ENCODE peak calls at places on chromosomes 2 and 18, in seven cellular contexts. B is activated CD4-positive, alpha-beta T cell treated with anti-CD3 and anti-CD28 coated beads, Interleukin-2, amount 50 U/mL, for 24 hours; I is substantia nigra; H is NCI-H460; E is NCI-H345; V is Kasumi-1; Z is ovary. U is an unnamed sample.

GRCh38 chr2:231348703-231349373 is 46.7 kb upstream of the B3GNT7 start:
- DNase-seq in V (peak; percentile 19), B (no peak), Z (no peak), I (peak; percentile 41), E (no peak), H (no peak), U (no peak)

GRCh38 chr2:41836944-41837343 is 210.9 kb upstream of the PKDCC start:
- DNase-seq in B (no peak), H (peak; percentile 47), V (peak; percentile 13), E (no peak), I (no peak), Z (no peak), U (peak; percentile 63)

GRCh38 chr2:163182764-163183354 is 344.3 kb upstream of the KCNH7 start:
- DNase-seq in I (no peak), V (peak; percentile 56), B (no peak), H (peak; percentile 30), E (peak; percentile 12), Z (no peak), U (no peak)

GRCh38 chr2:165601866-165602636 is 132.6 kb downstream of the CSRNP3 start:
- DNase-seq in B (no peak), Z (no peak), E (no peak), V (no peak), I (no peak), H (peak; percentile 40), U (no peak)

GRCh38 chr2:28206786-28207185 is 185.9 kb upstream of the FOSL2 start:
- DNase-seq in E (peak; percentile 67), B (no peak), H (no peak), I (no peak), Z (no peak), V (no peak), U (no peak)

GRCh38 chr18:70413455-70413854 is 124.6 kb downstream of the SOCS6 start:
- DNase-seq in I (no peak), H (no peak), E (no peak), V (no peak), B (no peak), Z (no peak), U (no peak)

GRCh38 chr18:28065031-28065792 is 111.7 kb downstream of the CDH2 start:
- DNase-seq in B (no peak), Z (no peak), H (no peak), I (no peak), E (peak; percentile 19), V (no peak), U (no peak)

GRCh38 chr2:174117951-174118930 is 130.1 kb downstream of the OLA1 start:
- DNase-seq in Z (no peak), B (no peak), I (no peak), H (no peak), V (no peak), E (no peak), U (no peak)

GRCh38 chr2:84719434-84719833 is 161.4 kb downstream of the TRABD2A start:
- DNase-seq in H (no peak), Z (no peak), V (no peak), I (no peak), B (no peak), E (no peak), U (no peak)

GRCh38 chr2:232249096-232249495 is 129.5 kb upstream of the ALPP start:
- DNase-seq in B (no peak), H (no peak), Z (no peak), V (no peak), I (no peak), E (no peak), U (no peak)

GRCh38 chr2:240392084-240392947 is 43.1 kb upstream of the GPC1 start:
- DNase-seq in B (no peak), V (no peak), Z (peak; percentile 22), I (no peak), H (no peak), E (no peak), U (peak; percentile 45)

GRCh38 chr2:133666621-133667020 is 98.4 kb upstream of the NCKAP5 start:
- DNase-seq in V (no peak), H (no peak), E (no peak), B (no peak), I (no peak), Z (no peak), U (no peak)

GRCh38 chr2:14673351-14673875 is 40.9 kb downstream of the LRATD1 start:
- DNase-seq in H (no peak), E (no peak), V (no peak), B (no peak), Z (no peak), I (peak; percentile 4), U (no peak)

GRCh38 chr2:37560863-37561614 is 110.4 kb downstream of the CDC42EP3 start:
- DNase-seq in H (no peak), V (no peak), E (no peak), B (no peak), Z (no peak), I (no peak), U (no peak)

GRCh38 chr18:31596081-31596872 is 4.6 kb downstream of the TTR start:
- DNase-seq in I (no peak), B (no peak), E (no peak), H (no peak), Z (no peak), V (no peak), U (no peak)

GRCh38 chr2:49240608-49241007 is 86.3 kb upstream of the FSHR start:
- DNase-seq in B (no peak), H (no peak), E (no peak), V (no peak), I (no peak), Z (no peak), U (no peak)

GRCh38 chr2:230872968-230873669 is 8.4 kb downstream of the ITM2C start:
- DNase-seq in E (no peak), H (no peak), I (no peak), Z (no peak), V (no peak), B (no peak), U (peak; percentile 32)

GRCh38 chr18:63178526-63178880 is 141.1 kb downstream of the BCL2 start:
- DNase-seq in H (no peak), V (no peak), E (peak; percentile 49), I (no peak), B (no peak), Z (peak; percentile 86), U (no peak)

GRCh38 chr2:203669820-203670219 is 36.6 kb upstream of the CD28 start:
- DNase-seq in I (no peak), H (no peak), Z (no peak), B (no peak), V (no peak), E (no peak), U (no peak)

GRCh38 chr2:104504331-104505073 is 349.4 kb upstream of the POU3F3 start:
- DNase-seq in B (no peak), Z (no peak), E (peak; percentile 68), H (no peak), V (no peak), I (no peak), U (no peak)

GRCh38 chr2:228094377-228094921 is 87.0 kb downstream of the SPHKAP start:
- DNase-seq in B (no peak), H (no peak), E (no peak), Z (no peak), V (no peak), I (no peak), U (no peak)

GRCh38 chr2:37499113-37499512 is 154.7 kb downstream of the QPCT start:
- DNase-seq in E (no peak), V (no peak), B (no peak), I (no peak), H (no peak), Z (no peak), U (no peak)

GRCh38 chr2:97910403-97911209 is 85.1 kb downstream of the TMEM131 start:
- DNase-seq in V (no peak), B (no peak), E (no peak), H (no peak), Z (no peak), I (no peak), U (no peak)

GRCh38 chr2:102437122-102437521 is 14.2 kb downstream of the IL18RAP start:
- DNase-seq in Z (no peak), H (no peak), I (no peak), B (no peak), E (no peak), V (no peak), U (no peak)

GRCh38 chr2:182435754-182436153 is 8.9 kb upstream of the PDE1A start:
- DNase-seq in B (no peak), Z (no peak), V (no peak), H (no peak), E (no peak), I (no peak), U (no peak)

GRCh38 chr2:183089192-183089851 is 10.8 kb downstream of the DUSP19 start:
- DNase-seq in H (no peak), I (no peak), V (no peak), E (no peak), B (no peak), Z (no peak), U (no peak)

GRCh38 chr2:108297436-108298141 is 8.9 kb downstream of the SULT1C2 start:
- DNase-seq in Z (no peak), B (no peak), I (no peak), E (no peak), H (no peak), V (no peak), U (no peak)